ENCODE peak calls at places on chromosomes 12 and 14, in seven cellular contexts. K is mucosa of descending colon, V is HS-5, O is lower lobe of right lung, P is left colon, F is aorta, H is stromal cell of bone marrow. T is an unnamed sample.

GRCh38 chr12:132282950-132283771 is 46.2 kb downstream of the GALNT9 start:
- DNase-seq in F (no peak), H (no peak), V (no peak), P (no peak), O (peak), K (no peak), T (peak)

GRCh38 chr12:132049442-132049841 is 94.7 kb downstream of the DDX51 start:
- DNase-seq in F (no peak), V (no peak), P (no peak), O (no peak), H (no peak), K (no peak), T (no peak)

GRCh38 chr14:94624537-94625352 is 12.6 kb downstream of the SERPINA3 start:
- DNase-seq in P (no peak), F (no peak), O (no peak), V (no peak), H (no peak), K (no peak), T (no peak)

GRCh38 chr14:76908834-76909233 is 82.6 kb downstream of the LRRC74A start:
- DNase-seq in V (no peak), K (no peak), H (no peak), F (peak), O (peak), P (peak), T (no peak)

GRCh38 chr14:57533214-57533613 is 39.6 kb upstream of the CCDC198 start:
- DNase-seq in F (no peak), H (peak), P (no peak), O (no peak), V (no peak), K (no peak), T (peak)

GRCh38 chr14:89425931-89426330 is 8.9 kb upstream of the FOXN3 start:
- DNase-seq in V (peak), H (peak), F (no peak), P (no peak), O (no peak), K (no peak), T (peak)

GRCh38 chr12:107384645-107385044 is 291.3 kb upstream of the CRY1 start:
- DNase-seq in H (no peak), V (no peak), K (no peak), P (no peak), F (no peak), O (no peak), T (no peak)

GRCh38 chr14:79783061-79783460 is 428.2 kb downstream of the DIO2 start:
- DNase-seq in V (no peak), K (no peak), H (no peak), O (no peak), P (no peak), F (no peak), T (no peak)

GRCh38 chr12:3313655-3314305 is 177.2 kb upstream of the PRMT8 start:
- DNase-seq in O (no peak), H (no peak), V (no peak), K (no peak), F (no peak), P (no peak), T (peak)

GRCh38 chr12:106345739-106346138 is 11.8 kb upstream of the POLR3B start:
- DNase-seq in F (no peak), K (no peak), O (no peak), V (no peak), H (no peak), P (peak), T (peak)

GRCh38 chr14:77051101-77051500 is 22.6 kb upstream of the IRF2BPL start:
- DNase-seq in V (no peak), K (peak), P (peak), F (peak), O (peak), H (no peak), T (no peak)

GRCh38 chr12:104121001-104121400 is 17.0 kb downstream of the NFYB start:
- DNase-seq in K (no peak), H (no peak), V (peak), F (no peak), P (no peak), O (no peak), T (no peak)

GRCh38 chr14:71320734-71321555 is 413.7 kb downstream of the PCNX1 start:
- DNase-seq in H (peak), O (peak), K (peak), P (peak), V (no peak), F (peak), T (peak)

GRCh38 chr12:62263956-62264355 is 3.8 kb downstream of the USP15 start:
- DNase-seq in F (no peak), K (peak), V (no peak), P (no peak), H (no peak), O (no peak), T (no peak)

GRCh38 chr12:116726749-116727148 is 11.1 kb downstream of the SPRING1 start:
- DNase-seq in K (no peak), P (no peak), V (no peak), H (no peak), O (no peak), F (no peak), T (no peak)

GRCh38 chr12:12723147-12723680 is 6.0 kb downstream of the CDKN1B start:
- DNase-seq in K (no peak), O (no peak), V (no peak), P (no peak), F (no peak), H (no peak), T (peak)

GRCh38 chr14:53002576-53002975 is 51.7 kb upstream of the FERMT2 start:
- DNase-seq in O (no peak), K (no peak), V (no peak), P (no peak), H (no peak), F (no peak), T (no peak)

GRCh38 chr14:105136401-105137322 is 31.9 kb downstream of the JAG2 start:
- DNase-seq in O (no peak), K (peak), P (no peak), V (no peak), H (no peak), F (no peak), T (no peak)

GRCh38 chr14:88605594-88605993 is 42.8 kb downstream of the ZC3H14 start:
- DNase-seq in O (no peak), H (no peak), K (no peak), F (no peak), P (no peak), V (no peak), T (no peak)

GRCh38 chr14:68941820-68942219 is 37.3 kb downstream of the ACTN1 start:
- DNase-seq in H (peak), F (peak), K (no peak), O (no peak), P (no peak), V (peak), T (no peak)

GRCh38 chr14:30420489-30420888 is 138.5 kb upstream of the G2E3 start:
- DNase-seq in H (no peak), P (no peak), O (no peak), K (no peak), F (no peak), V (no peak), T (no peak)

GRCh38 chr12:3622732-3623690 is 129.9 kb downstream of the CRACR2A start:
- DNase-seq in F (no peak), K (no peak), V (no peak), P (no peak), H (no peak), O (no peak), T (no peak)

GRCh38 chr12:65175385-65175784 is 6.0 kb downstream of the LEMD3 start:
- DNase-seq in P (no peak), F (no peak), O (no peak), K (no peak), V (no peak), H (no peak), T (no peak)

GRCh38 chr14:95523051-95523817 is 6.8 kb upstream of the SYNE3 start:
- DNase-seq in K (no peak), V (no peak), P (no peak), O (no peak), F (no peak), H (no peak), T (no peak)

GRCh38 chr12:6523708-6524107 is 10.6 kb upstream of the GAPDH start:
- DNase-seq in O (no peak), P (no peak), K (no peak), V (no peak), F (no peak), H (no peak), T (no peak)

GRCh38 chr12:99752740-99753139 is 105.2 kb downstream of the GARIN6 start:
- DNase-seq in H (no peak), K (no peak), P (no peak), F (no peak), V (no peak), O (no peak), T (no peak)

GRCh38 chr12:53994691-53995310 is 5.2 kb upstream of the HOXC9 start:
- DNase-seq in H (no peak), V (no peak), P (no peak), O (no peak), F (no peak), K (no peak), T (no peak)

GRCh38 chr14:24274101-24274543 is 2.7 kb upstream of the RABGGTA start:
- DNase-seq in K (no peak), O (no peak), H (no peak), V (peak), F (no peak), P (no peak), T (no peak)

T was measured in LoVo.